ENCODE peak calls at places on chromosomes 5 and 9, in seven cellular contexts. R, I, A, P, B, Q and Z are unnamed samples.

GRCh38 chr5:173412566-173412965 is 84.4 kb upstream of the STC2 start:
- DNase-seq in R (no peak), I (no peak), A (no peak), P (no peak), B (no peak), Q (no peak), Z (peak)

GRCh38 chr9:33447404-33448158 is at the start of gene AQP3:
- DNase-seq in R (peak), I (peak), A (peak), P (no peak), B (peak), Q (no peak), Z (peak)

GRCh38 chr5:1125030-1125357 is 13.1 kb upstream of the SLC12A7 start:
- DNase-seq in R (peak), I (no peak), A (no peak), P (no peak), B (no peak), Q (peak), Z (no peak)

GRCh38 chr5:139461698-139462097 is 845 bp downstream of the ECSCR start:
- DNase-seq in R (no peak), I (no peak), A (no peak), P (no peak), B (no peak), Q (no peak), Z (peak)

GRCh38 chr9:93031629-93032431 is 26.7 kb upstream of the SUSD3 start:
- DNase-seq in R (no peak), I (no peak), A (no peak), P (no peak), B (no peak), Q (no peak), Z (no peak)

GRCh38 chr9:99143661-99144060 is 38.7 kb downstream of the TGFBR1 start:
- DNase-seq in R (no peak), I (no peak), A (no peak), P (no peak), B (no peak), Q (no peak), Z (no peak)

GRCh38 chr5:19498852-19499251 is 489.1 kb downstream of the CDH18 start:
- DNase-seq in R (no peak), I (no peak), A (no peak), P (no peak), B (no peak), Q (no peak), Z (no peak)

GRCh38 chr9:77826621-77827020 is 178.5 kb upstream of the GNA14 start:
- DNase-seq in R (no peak), I (no peak), A (no peak), P (no peak), B (no peak), Q (no peak), Z (peak)

GRCh38 chr9:135706288-135706687 is 4.3 kb downstream of the KCNT1 start:
- DNase-seq in R (no peak), I (no peak), A (no peak), P (no peak), B (no peak), Q (no peak), Z (no peak)

DNA sequence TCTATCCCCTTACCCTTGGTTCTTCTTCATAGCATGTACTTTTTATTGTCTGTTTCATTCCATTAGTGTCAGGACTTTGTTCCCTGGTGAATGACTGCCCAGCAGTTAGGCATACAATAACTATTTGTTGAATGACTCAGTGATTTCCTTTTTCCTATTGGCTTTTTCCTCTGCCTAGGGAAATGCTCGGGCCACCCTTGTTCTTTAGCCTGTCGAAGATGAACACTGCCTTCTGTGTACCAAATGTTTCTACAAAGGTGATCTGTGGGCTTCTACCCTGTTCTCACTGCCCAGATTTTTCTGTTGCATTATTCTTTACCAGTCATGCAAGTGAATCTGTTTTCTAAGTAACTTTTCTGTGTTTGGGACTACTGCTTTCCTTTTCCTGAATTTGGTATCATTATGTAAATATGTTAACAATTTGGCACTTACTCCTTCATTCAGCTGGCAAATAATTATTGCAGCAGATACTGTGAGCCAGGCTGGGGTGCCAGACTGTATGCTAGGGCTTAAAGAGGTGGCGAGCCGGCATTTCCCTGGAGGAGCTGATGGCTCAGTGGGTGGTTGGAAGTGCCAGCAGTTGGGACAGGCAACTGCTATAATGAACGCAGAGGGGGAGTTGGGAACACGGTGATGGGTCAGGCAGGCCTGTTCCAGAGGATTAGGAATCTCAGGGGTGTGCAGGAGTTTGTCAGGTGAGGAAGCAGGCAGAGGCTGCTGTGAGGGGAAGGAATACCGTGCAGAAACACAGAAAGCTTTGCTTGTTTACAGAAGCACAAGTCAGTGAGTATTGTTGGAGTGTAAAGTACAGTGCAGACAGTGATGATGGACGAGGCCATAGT is 30.6 kb downstream of the KDM4C start:
- DNase-seq in R (no peak), I (no peak), A (peak), P (no peak), B (no peak), Q (peak), Z (peak)
- H3K4me3 ChIP-seq in R (no peak), I (peak), A (no peak), P (no peak), B (no peak), Q (no peak), Z (no peak)

GRCh38 chr9:89625721-89626687 is 21.2 kb downstream of the GADD45G start:
- DNase-seq in R (no peak), I (peak), A (no peak), P (no peak), B (no peak), Q (no peak), Z (no peak)

GRCh38 chr9:89626741-89627265 is 22.0 kb downstream of the GADD45G start:
- DNase-seq in R (no peak), I (peak), A (no peak), P (no peak), B (no peak), Q (no peak), Z (no peak)

GRCh38 chr9:89622933-89623861 is 18.4 kb downstream of the GADD45G start:
- DNase-seq in R (no peak), I (no peak), A (peak), P (no peak), B (peak), Q (no peak), Z (no peak)

GRCh38 chr9:89621676-89622075 is 16.9 kb downstream of the GADD45G start:
- DNase-seq in R (no peak), I (no peak), A (no peak), P (no peak), B (peak), Q (no peak), Z (no peak)

GRCh38 chr9:89623925-89624420 is 19.2 kb downstream of the GADD45G start:
- DNase-seq in R (peak), I (peak), A (peak), P (no peak), B (peak), Q (no peak), Z (no peak)
- TF ChIP-seq CTCF in R (peak), I (no peak), A (no peak), P (no peak), B (peak), Q (no peak), Z (no peak)

GRCh38 chr5:117743337-117743736 is 1168.7 kb upstream of the SEMA6A start:
- DNase-seq in R (no peak), I (no peak), A (no peak), P (no peak), B (no peak), Q (no peak), Z (no peak)

GRCh38 chr5:117752403-117752802 is 1177.8 kb upstream of the SEMA6A start:
- DNase-seq in R (no peak), I (no peak), A (no peak), P (no peak), B (no peak), Q (no peak), Z (no peak)

DNA sequence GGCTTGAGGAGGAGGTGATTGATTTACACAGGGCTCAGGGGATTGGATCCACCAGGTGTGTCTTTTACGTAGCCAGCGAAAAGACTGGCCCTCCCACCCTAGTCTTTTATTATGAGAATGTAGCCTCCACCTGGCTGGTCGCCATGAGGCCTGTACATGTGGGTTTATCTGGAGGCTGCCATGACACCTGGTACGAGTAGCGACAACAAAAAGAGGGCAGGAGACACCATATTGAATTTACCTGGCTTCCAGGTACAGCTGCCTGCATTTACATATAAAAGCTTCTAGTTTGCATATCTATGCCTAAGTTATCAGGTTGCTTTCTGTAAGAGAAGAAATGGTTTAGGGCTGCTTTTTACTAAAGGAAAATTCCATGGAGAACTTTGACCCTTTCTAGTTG is 1173.7 kb upstream of the SEMA6A start:
- DNase-seq in R (no peak), I (no peak), A (no peak), P (no peak), B (no peak), Q (no peak), Z (no peak)
- H3K4me3 ChIP-seq in R (no peak), I (no peak), A (no peak), P (no peak), B (no peak), Q (no peak), Z (no peak)

GRCh38 chr5:123344819-123345426 is 78.3 kb downstream of the CEP120 start:
- DNase-seq in R (no peak), I (no peak), A (no peak), P (no peak), B (peak), Q (peak), Z (peak)
- TF ChIP-seq CTCF in R (peak), I (peak), A (peak), P (peak), B (peak), Q (peak), Z (peak)

GRCh38 chr5:176359658-176360057 is 1.9 kb downstream of the KIAA1191 start:
- DNase-seq in R (no peak), I (no peak), A (no peak), P (no peak), B (no peak), Q (peak), Z (no peak)
- H3K4me3 ChIP-seq in R (no peak), I (peak), A (peak), P (peak), B (no peak), Q (peak), Z (no peak)

DNA sequence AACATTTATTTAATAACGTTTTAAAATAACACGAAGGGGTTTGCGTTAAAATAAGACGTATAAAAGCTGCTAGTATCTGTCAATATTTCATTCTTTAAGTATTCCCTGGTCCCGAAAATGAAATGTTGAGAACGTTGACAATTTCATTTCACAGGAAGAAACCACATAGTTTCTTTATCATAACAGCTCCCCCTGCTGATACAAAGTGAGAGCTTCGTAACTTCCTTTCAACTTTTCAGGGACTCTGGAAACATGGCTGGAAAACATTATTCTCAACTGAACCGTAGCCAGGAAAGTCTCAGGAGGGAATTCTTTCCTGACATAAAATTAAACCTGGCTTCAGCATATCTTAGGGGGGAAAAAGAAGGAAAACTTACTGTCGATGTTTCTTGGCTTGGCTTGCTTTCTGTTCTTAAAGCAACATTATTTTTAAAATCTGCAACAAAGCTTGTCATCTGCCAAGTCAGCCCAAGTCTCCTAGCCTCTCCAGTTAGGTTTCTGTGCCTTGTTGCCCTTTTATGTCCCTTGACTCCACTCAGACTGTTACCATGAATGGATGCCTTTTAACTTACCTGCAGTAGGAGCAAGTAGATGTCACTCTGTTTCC is 122.9 kb upstream of the DAB2 start:
- DNase-seq in R (peak), I (no peak), A (no peak), P (no peak), B (peak), Q (peak), Z (peak)
- TF ChIP-seq CTCF in R (peak), I (peak), A (peak), P (peak), B (peak), Q (peak), Z (peak)

GRCh38 chr9:86280580-86280979 is 1.8 kb downstream of the ISCA1 start:
- DNase-seq in R (no peak), I (no peak), A (no peak), P (no peak), B (no peak), Q (no peak), Z (no peak)
- H3K4me3 ChIP-seq in R (peak), I (no peak), A (no peak), P (no peak), B (no peak), Q (peak), Z (no peak)

GRCh38 chr5:178415353-178415752 is 174.8 kb downstream of the COL23A1 start:
- DNase-seq in R (no peak), I (peak), A (no peak), P (no peak), B (no peak), Q (no peak), Z (no peak)

GRCh38 chr5:178416919-178417318 is 173.3 kb downstream of the COL23A1 start:
- DNase-seq in R (no peak), I (peak), A (no peak), P (no peak), B (no peak), Q (no peak), Z (no peak)

GRCh38 chr5:178416206-178416882 is 173.8 kb downstream of the COL23A1 start:
- DNase-seq in R (no peak), I (peak), A (no peak), P (no peak), B (no peak), Q (no peak), Z (no peak)

GRCh38 chr5:178417391-178417811 is 172.8 kb downstream of the COL23A1 start:
- DNase-seq in R (no peak), I (peak), A (no peak), P (no peak), B (no peak), Q (no peak), Z (no peak)

DNA sequence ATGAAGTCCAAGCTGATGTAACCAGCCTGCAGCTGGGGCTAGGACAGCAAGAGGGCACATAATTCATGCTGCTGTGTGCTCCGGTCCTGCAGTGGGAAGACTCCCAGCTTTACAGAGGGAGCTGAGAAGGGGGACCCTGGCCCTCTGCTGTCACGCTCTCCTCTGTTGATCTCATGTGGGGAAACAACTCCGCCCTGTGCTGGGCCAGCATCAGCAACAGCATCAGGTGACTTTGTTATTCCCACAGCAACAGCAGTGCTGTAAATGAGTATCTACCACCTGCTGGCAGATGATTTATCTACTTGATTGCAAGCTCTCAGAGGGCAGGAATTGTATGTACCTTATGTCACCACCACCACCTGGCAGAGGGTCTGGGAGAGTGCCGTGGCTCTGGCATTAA is 176.2 kb downstream of the COL23A1 start:
- DNase-seq in R (no peak), I (peak), A (no peak), P (no peak), B (no peak), Q (no peak), Z (no peak)
- TF ChIP-seq CTCF in R (no peak), I (no peak), A (no peak), P (no peak), B (no peak), Q (no peak), Z (no peak)

DNA sequence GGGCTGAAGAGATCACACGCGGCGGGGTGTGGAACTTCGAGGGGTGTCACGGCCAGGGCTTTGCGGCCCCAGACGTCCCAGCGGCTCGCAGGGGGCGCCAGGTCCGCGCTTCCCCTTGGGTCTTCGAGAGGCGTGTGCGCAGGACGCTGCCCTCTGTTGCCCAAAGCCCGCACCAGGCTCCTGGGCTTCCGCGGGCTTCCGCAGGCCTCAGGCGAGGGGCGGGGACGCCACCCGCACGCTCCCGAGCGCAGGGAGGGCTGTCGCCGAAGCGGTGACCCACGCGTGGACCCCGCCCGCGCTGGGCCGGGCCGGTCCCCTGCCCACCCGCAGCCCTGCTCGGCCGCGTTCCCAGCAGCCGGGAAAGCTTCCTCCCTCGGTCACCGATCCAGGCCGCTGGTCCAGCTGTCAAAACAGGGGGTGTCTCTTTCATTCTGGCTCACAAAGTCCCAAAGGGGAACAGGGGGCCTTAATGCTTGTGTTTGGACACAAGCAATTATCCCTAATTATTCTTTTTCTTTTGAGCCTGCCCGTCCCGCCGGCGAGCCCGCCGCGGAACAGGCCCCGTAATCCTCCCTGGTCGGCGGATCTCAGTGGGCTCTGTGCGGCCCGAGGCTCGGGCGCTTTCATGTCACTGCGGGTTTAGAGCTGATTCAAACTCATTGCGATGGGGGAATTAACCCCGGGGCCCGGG is 60.6 kb downstream of the TMEM174 start:
- DNase-seq in R (no peak), I (peak), A (no peak), P (no peak), B (no peak), Q (no peak), Z (peak)
- H3K4me3 ChIP-seq in R (peak), I (peak), A (peak), P (no peak), B (peak), Q (no peak), Z (no peak)